ENCODE peak calls at places on chromosomes 2 and 18, in eight cellular contexts. One of them, this sample, is unnamed.

GRCh38 chr2:64463784-64464183 is 9.8 kb downstream of the LGALSL start:
- DNase-seq in endothelial cell of umbilical vein: no peak
- DNase-seq in suprapubic skin: no peak
- DNase-seq in GM12891: no peak
- DNase-seq in spleen: no peak
- DNase-seq in prostate gland: no peak
- DNase-seq in breast epithelium: no peak
- DNase-seq in transverse colon: no peak
- DNase-seq in this sample: no peak

GRCh38 chr18:74579704-74580103 is 18.0 kb upstream of the ZNF407 start:
- DNase-seq in endothelial cell of umbilical vein: no peak
- DNase-seq in suprapubic skin: no peak
- DNase-seq in GM12891: no peak
- DNase-seq in spleen: no peak
- DNase-seq in prostate gland: no peak
- DNase-seq in breast epithelium: no peak
- DNase-seq in transverse colon: no peak
- DNase-seq in this sample: no peak

GRCh38 chr2:99837103-99837591 is 305.2 kb downstream of the AFF3 start:
- DNase-seq in endothelial cell of umbilical vein: no peak
- DNase-seq in suprapubic skin: no peak
- DNase-seq in GM12891: no peak
- DNase-seq in spleen: no peak
- DNase-seq in prostate gland: no peak
- DNase-seq in breast epithelium: no peak
- DNase-seq in transverse colon: no peak
- DNase-seq in this sample: no peak

GRCh38 chr2:187055463-187055862 is 206.5 kb upstream of the ZSWIM2 start:
- DNase-seq in endothelial cell of umbilical vein: peak
- DNase-seq in suprapubic skin: no peak
- DNase-seq in GM12891: no peak
- DNase-seq in spleen: no peak
- DNase-seq in prostate gland: no peak
- DNase-seq in breast epithelium: no peak
- DNase-seq in transverse colon: no peak
- DNase-seq in this sample: no peak

GRCh38 chr2:39405364-39405763 is 31.7 kb downstream of the MAP4K3 start:
- DNase-seq in endothelial cell of umbilical vein: no peak
- DNase-seq in suprapubic skin: no peak
- DNase-seq in GM12891: no peak
- DNase-seq in spleen: no peak
- DNase-seq in prostate gland: no peak
- DNase-seq in breast epithelium: no peak
- DNase-seq in transverse colon: no peak
- DNase-seq in this sample: no peak

GRCh38 chr2:173184031-173185004 is 108.7 kb downstream of the MAP3K20 start:
- DNase-seq in endothelial cell of umbilical vein: peak
- DNase-seq in suprapubic skin: peak
- DNase-seq in GM12891: no peak
- DNase-seq in spleen: no peak
- DNase-seq in prostate gland: no peak
- DNase-seq in breast epithelium: no peak
- DNase-seq in transverse colon: peak
- DNase-seq in this sample: no peak

GRCh38 chr2:111632661-111633060 is 251.3 kb downstream of the ANAPC1 start:
- DNase-seq in endothelial cell of umbilical vein: no peak
- DNase-seq in suprapubic skin: no peak
- DNase-seq in GM12891: no peak
- DNase-seq in spleen: no peak
- DNase-seq in prostate gland: no peak
- DNase-seq in breast epithelium: no peak
- DNase-seq in transverse colon: no peak
- DNase-seq in this sample: no peak

GRCh38 chr2:11588228-11589110 is 54.6 kb downstream of the GREB1 start:
- DNase-seq in endothelial cell of umbilical vein: no peak
- DNase-seq in suprapubic skin: no peak
- DNase-seq in GM12891: no peak
- DNase-seq in spleen: peak
- DNase-seq in prostate gland: no peak
- DNase-seq in breast epithelium: no peak
- DNase-seq in transverse colon: no peak
- DNase-seq in this sample: no peak

GRCh38 chr18:73511751-73512525 is 635.7 kb downstream of the FBXO15 start:
- DNase-seq in endothelial cell of umbilical vein: no peak
- DNase-seq in suprapubic skin: no peak
- DNase-seq in GM12891: no peak
- DNase-seq in spleen: no peak
- DNase-seq in prostate gland: no peak
- DNase-seq in breast epithelium: no peak
- DNase-seq in transverse colon: no peak
- DNase-seq in this sample: no peak

GRCh38 chr2:172120118-172120517 is 17.4 kb upstream of the DLX2 start:
- DNase-seq in endothelial cell of umbilical vein: no peak
- DNase-seq in suprapubic skin: no peak
- DNase-seq in GM12891: no peak
- DNase-seq in spleen: no peak
- DNase-seq in prostate gland: no peak
- DNase-seq in breast epithelium: no peak
- DNase-seq in transverse colon: no peak
- DNase-seq in this sample: no peak

GRCh38 chr2:120231974-120232635 is 8.9 kb upstream of the TMEM185B start:
- DNase-seq in endothelial cell of umbilical vein: no peak
- DNase-seq in suprapubic skin: peak
- DNase-seq in GM12891: peak
- DNase-seq in spleen: peak
- DNase-seq in prostate gland: peak
- DNase-seq in breast epithelium: peak
- DNase-seq in transverse colon: peak
- DNase-seq in this sample: peak

GRCh38 chr2:239818531-239819011 is 206.6 kb downstream of the NDUFA10 start:
- DNase-seq in endothelial cell of umbilical vein: no peak
- DNase-seq in suprapubic skin: peak
- DNase-seq in GM12891: no peak
- DNase-seq in spleen: peak
- DNase-seq in prostate gland: no peak
- DNase-seq in breast epithelium: peak
- DNase-seq in transverse colon: no peak
- DNase-seq in this sample: no peak

GRCh38 chr18:46793565-46793964 is 36.7 kb upstream of the ST8SIA5 start:
- DNase-seq in endothelial cell of umbilical vein: no peak
- DNase-seq in suprapubic skin: no peak
- DNase-seq in GM12891: no peak
- DNase-seq in spleen: no peak
- DNase-seq in prostate gland: no peak
- DNase-seq in breast epithelium: no peak
- DNase-seq in transverse colon: no peak
- DNase-seq in this sample: no peak

DNA sequence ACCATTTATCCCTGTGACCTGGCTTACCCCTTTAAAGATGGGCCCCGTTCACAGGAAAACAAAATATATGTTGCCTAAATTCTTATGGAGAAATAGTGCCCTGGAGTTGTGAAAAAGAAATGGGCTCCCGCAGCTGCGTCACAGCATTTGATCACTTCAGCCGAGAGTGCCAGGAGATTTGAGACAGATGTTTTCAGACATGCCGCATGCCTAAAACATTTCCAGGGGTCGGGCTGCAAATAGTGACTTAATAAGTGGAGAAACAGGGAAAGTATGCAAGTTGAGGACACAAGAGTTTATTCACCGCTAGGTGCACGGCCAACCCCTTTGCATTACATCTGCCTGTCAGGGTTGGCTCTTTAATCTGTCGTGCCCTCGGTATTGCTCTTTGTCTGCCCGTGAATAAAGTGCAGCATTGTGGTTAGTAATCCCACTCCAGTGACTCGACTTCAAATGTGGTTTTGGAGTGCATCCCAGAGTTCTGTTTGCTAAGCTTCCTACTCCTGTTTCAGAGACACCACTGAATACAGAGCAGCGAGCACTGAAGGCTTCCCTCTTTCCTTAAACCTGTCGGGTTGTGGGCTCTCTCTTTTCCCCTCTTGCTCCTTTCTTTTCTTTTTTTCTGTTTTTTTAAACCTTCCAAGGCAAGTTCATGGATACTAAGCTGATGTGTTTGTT is 187.5 kb downstream of the LTBP1 start:
- DNase-seq in endothelial cell of umbilical vein: peak
- DNase-seq in suprapubic skin: peak
- DNase-seq in GM12891: no peak
- DNase-seq in spleen: no peak
- DNase-seq in prostate gland: peak
- DNase-seq in breast epithelium: no peak
- DNase-seq in transverse colon: peak
- DNase-seq in this sample: no peak
- TF ChIP-seq POLR2A in endothelial cell of umbilical vein: no peak
- TF ChIP-seq POLR2A in suprapubic skin: peak
- TF ChIP-seq POLR2A in GM12891: no peak
- TF ChIP-seq POLR2A in spleen: no peak
- TF ChIP-seq POLR2A in prostate gland: no peak
- TF ChIP-seq POLR2A in breast epithelium: no peak
- TF ChIP-seq POLR2A in transverse colon: peak
- TF ChIP-seq POLR2A in this sample: no peak

DNA sequence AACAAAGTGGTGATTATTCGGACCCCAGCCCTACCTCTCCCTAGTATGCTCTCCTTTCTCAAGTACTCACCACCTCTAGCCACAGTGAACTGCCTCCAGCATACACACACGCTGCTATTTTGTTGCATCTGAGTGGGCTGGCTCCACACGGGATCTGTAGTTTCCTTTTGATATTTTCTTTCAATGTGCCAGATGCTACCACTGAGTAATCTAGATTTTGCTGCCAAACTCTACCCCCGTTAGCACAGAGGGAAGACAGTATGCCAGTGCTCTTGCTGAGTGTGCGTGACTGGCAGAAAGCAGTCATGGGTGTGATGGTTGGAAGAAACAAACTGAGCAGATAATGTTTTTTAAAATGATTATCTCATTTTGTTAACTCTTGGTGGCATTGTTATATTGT is 11.6 kb downstream of the CFLAR start:
- DNase-seq in endothelial cell of umbilical vein: peak
- DNase-seq in suprapubic skin: no peak
- DNase-seq in GM12891: no peak
- DNase-seq in spleen: no peak
- DNase-seq in prostate gland: no peak
- DNase-seq in breast epithelium: no peak
- DNase-seq in transverse colon: no peak
- DNase-seq in this sample: no peak
- TF ChIP-seq POLR2AphosphoS5 in endothelial cell of umbilical vein: peak
- TF ChIP-seq POLR2AphosphoS5 in suprapubic skin: no peak
- TF ChIP-seq POLR2AphosphoS5 in GM12891: no peak
- TF ChIP-seq POLR2AphosphoS5 in spleen: peak
- TF ChIP-seq POLR2AphosphoS5 in prostate gland: no peak
- TF ChIP-seq POLR2AphosphoS5 in breast epithelium: no peak
- TF ChIP-seq POLR2AphosphoS5 in transverse colon: no peak
- TF ChIP-seq POLR2AphosphoS5 in this sample: no peak

GRCh38 chr2:25337891-25338290 is 3.8 kb downstream of the DNMT3A start:
- DNase-seq in endothelial cell of umbilical vein: no peak
- DNase-seq in suprapubic skin: no peak
- DNase-seq in GM12891: no peak
- DNase-seq in spleen: peak
- DNase-seq in prostate gland: no peak
- DNase-seq in breast epithelium: no peak
- DNase-seq in transverse colon: no peak
- DNase-seq in this sample: no peak

GRCh38 chr2:25339121-25339738 is 2.5 kb downstream of the DNMT3A start:
- DNase-seq in endothelial cell of umbilical vein: no peak
- DNase-seq in suprapubic skin: no peak
- DNase-seq in GM12891: no peak
- DNase-seq in spleen: peak
- DNase-seq in prostate gland: no peak
- DNase-seq in breast epithelium: no peak
- DNase-seq in transverse colon: no peak
- DNase-seq in this sample: no peak

GRCh38 chr2:25339791-25340339 is 1.9 kb downstream of the DNMT3A start:
- DNase-seq in endothelial cell of umbilical vein: no peak
- DNase-seq in suprapubic skin: no peak
- DNase-seq in GM12891: no peak
- DNase-seq in spleen: peak
- DNase-seq in prostate gland: peak
- DNase-seq in breast epithelium: no peak
- DNase-seq in transverse colon: peak
- DNase-seq in this sample: no peak

GRCh38 chr2:25337276-25337675 is 4.4 kb downstream of the DNMT3A start:
- DNase-seq in endothelial cell of umbilical vein: no peak
- DNase-seq in suprapubic skin: no peak
- DNase-seq in GM12891: no peak
- DNase-seq in spleen: peak
- DNase-seq in prostate gland: no peak
- DNase-seq in breast epithelium: no peak
- DNase-seq in transverse colon: no peak
- DNase-seq in this sample: no peak

DNA sequence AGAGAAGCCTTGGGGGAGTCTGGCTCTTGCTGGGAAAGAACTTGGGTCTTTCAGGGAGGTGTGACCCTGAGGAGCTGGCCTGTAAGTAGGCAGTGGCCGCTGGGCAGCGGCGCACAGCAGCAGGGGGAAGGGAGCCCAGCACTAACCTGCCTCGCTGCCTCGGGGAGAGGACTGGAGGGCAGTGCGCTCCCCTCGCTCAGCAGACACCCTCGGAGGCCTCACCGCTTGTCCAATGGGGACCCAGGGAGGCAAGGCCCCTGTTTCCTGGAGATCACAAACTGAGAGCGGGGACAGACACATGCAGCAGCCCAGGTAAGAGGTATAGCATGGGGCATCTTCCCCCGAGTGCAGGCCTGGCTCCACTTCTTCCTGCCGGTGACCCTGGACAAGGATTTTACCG is 3.3 kb downstream of the DNMT3A start:
- DNase-seq in endothelial cell of umbilical vein: no peak
- DNase-seq in suprapubic skin: no peak
- DNase-seq in GM12891: no peak
- DNase-seq in spleen: peak
- DNase-seq in prostate gland: no peak
- DNase-seq in breast epithelium: no peak
- DNase-seq in transverse colon: no peak
- DNase-seq in this sample: no peak
- TF ChIP-seq POLR2A in endothelial cell of umbilical vein: no peak
- TF ChIP-seq POLR2A in suprapubic skin: no peak
- TF ChIP-seq POLR2A in GM12891: no peak
- TF ChIP-seq POLR2A in spleen: no peak
- TF ChIP-seq POLR2A in prostate gland: no peak
- TF ChIP-seq POLR2A in breast epithelium: no peak
- TF ChIP-seq POLR2A in transverse colon: no peak
- TF ChIP-seq POLR2A in this sample: no peak

GRCh38 chr2:96916156-96917007 is 46.5 kb upstream of the SEMA4C start:
- DNase-seq in endothelial cell of umbilical vein: no peak
- DNase-seq in suprapubic skin: no peak
- DNase-seq in GM12891: no peak
- DNase-seq in spleen: no peak
- DNase-seq in prostate gland: no peak
- DNase-seq in breast epithelium: no peak
- DNase-seq in transverse colon: no peak
- DNase-seq in this sample: no peak
- TF ChIP-seq POLR2AphosphoS5 in endothelial cell of umbilical vein: no peak
- TF ChIP-seq POLR2AphosphoS5 in suprapubic skin: no peak
- TF ChIP-seq POLR2AphosphoS5 in GM12891: no peak
- TF ChIP-seq POLR2AphosphoS5 in spleen: peak
- TF ChIP-seq POLR2AphosphoS5 in prostate gland: no peak
- TF ChIP-seq POLR2AphosphoS5 in breast epithelium: no peak
- TF ChIP-seq POLR2AphosphoS5 in transverse colon: no peak
- TF ChIP-seq POLR2AphosphoS5 in this sample: no peak

GRCh38 chr2:25294573-25295462 is 46.9 kb downstream of the DNMT3A start:
- DNase-seq in endothelial cell of umbilical vein: peak
- DNase-seq in suprapubic skin: peak
- DNase-seq in GM12891: peak
- DNase-seq in spleen: peak
- DNase-seq in prostate gland: peak
- DNase-seq in breast epithelium: peak
- DNase-seq in transverse colon: peak
- DNase-seq in this sample: peak
- TF ChIP-seq POLR2A in endothelial cell of umbilical vein: peak
- TF ChIP-seq POLR2A in suprapubic skin: no peak
- TF ChIP-seq POLR2A in GM12891: peak
- TF ChIP-seq POLR2A in spleen: no peak
- TF ChIP-seq POLR2A in prostate gland: no peak
- TF ChIP-seq POLR2A in breast epithelium: no peak
- TF ChIP-seq POLR2A in transverse colon: peak
- TF ChIP-seq POLR2A in this sample: peak